ENCODE peak calls at places on chromosome 6, in seven cellular contexts. O is IMR-90, M is mesendoderm, D is neuronal stem cell, R is H9, N is H1, Q is trophoblast cell. X is an unnamed sample.

GRCh38 chr6:114096553-114097172 is 125.7 kb upstream of the HDAC2 start:
- DNase-seq in D (peak; percentile 3), O (peak; percentile 28), R (no peak), M (peak; percentile 35), N (no peak), Q (no peak), X (peak; percentile 29)

GRCh38 chr6:30547454-30547853 is 8.8 kb downstream of the GNL1 start:
- DNase-seq in O (no peak), Q (no peak), N (no peak), M (no peak), D (no peak), R (no peak), X (no peak)

GRCh38 chr6:32664827-32665362 is 1.6 kb downstream of the HLA-DQB1 start:
- DNase-seq in N (no peak), M (peak; percentile 0), D (no peak), O (no peak), Q (no peak), R (peak; percentile 43), X (no peak)

GRCh38 chr6:11434565-11435326 is 102.8 kb upstream of the TMEM170B start:
- DNase-seq in M (peak; percentile 64), Q (peak; percentile 84), D (no peak), O (peak; percentile 94), R (no peak), N (no peak), X (peak; percentile 93)

GRCh38 chr6:9315966-9316650 is 880.8 kb upstream of the SLC35B3 start:
- DNase-seq in O (no peak), M (no peak), Q (no peak), R (no peak), N (no peak), D (no peak), X (no peak)

GRCh38 chr6:2140438-2141128 is 104.8 kb downstream of the GMDS start:
- DNase-seq in D (no peak), O (no peak), M (peak; percentile 74), Q (no peak), N (no peak), R (no peak), X (no peak)

GRCh38 chr6:6556162-6556737 is 32.3 kb upstream of the LY86 start:
- DNase-seq in D (no peak), Q (no peak), M (no peak), O (no peak), N (no peak), R (no peak), X (no peak)

GRCh38 chr6:13859871-13860555 is 45.7 kb upstream of the MCUR1 start:
- DNase-seq in R (peak; percentile 64), D (no peak), M (no peak), Q (no peak), O (no peak), N (no peak), X (no peak)

GRCh38 chr6:99612551-99613397 is 6.1 kb downstream of the PRDM13 start:
- DNase-seq in D (no peak), R (peak; percentile 54), Q (no peak), M (peak; percentile 59), O (no peak), N (peak; percentile 82), X (no peak)

GRCh38 chr6:30061766-30062458 is 847 bp downstream of the POLR1H start:
- DNase-seq in N (no peak), M (peak; percentile 38), Q (no peak), O (peak; percentile 17), D (no peak), R (no peak), X (peak; percentile 57)

GRCh38 chr6:7251861-7252260 is 61.1 kb downstream of the SSR1 start:
- DNase-seq in D (no peak), N (no peak), M (no peak), R (no peak), Q (no peak), O (no peak), X (no peak)

GRCh38 chr6:48834706-48835105 is 628.3 kb downstream of the MMUT start:
- DNase-seq in Q (no peak), R (no peak), D (no peak), O (peak; percentile 31), M (no peak), N (no peak), X (no peak)

DNA sequence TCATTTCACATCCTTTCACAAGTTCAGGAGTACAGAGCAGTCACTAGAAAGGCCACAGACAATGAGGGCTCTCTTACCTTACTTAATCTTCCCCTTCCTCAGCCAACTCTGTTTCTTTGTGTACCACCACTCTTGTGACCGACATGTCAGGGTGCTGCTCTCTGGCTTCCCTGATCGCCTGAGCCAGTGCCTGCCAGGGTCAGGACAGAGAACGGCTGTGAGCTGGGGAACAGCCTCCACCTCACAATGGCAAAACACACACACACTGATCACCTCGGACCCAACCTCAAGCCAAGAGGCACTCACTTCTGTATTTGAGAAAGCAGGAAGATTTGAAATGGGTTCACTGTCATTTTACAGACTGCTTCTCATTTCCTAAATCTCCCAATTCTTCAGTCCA is 30.8 kb downstream of the SMLR1 start:
- DNase-seq in N (no peak), R (no peak), Q (no peak), D (no peak), M (no peak), O (no peak), X (no peak)
- H3K18ac ChIP-seq in N (peak overlapping the region; percentile 22), R (no peak overlapping the region), Q (no peak overlapping the region), D (no peak overlapping the region), M (no peak overlapping the region), O (no peak overlapping the region), X (no peak overlapping the region)

GRCh38 chr6:42404494-42404893 is 47.2 kb downstream of the TRERF1 start:
- DNase-seq in Q (peak; percentile 29), N (no peak), M (peak; percentile 90), R (peak; percentile 70), O (peak; percentile 68), D (no peak), X (peak; percentile 76)

GRCh38 chr6:42405025-42405424 is 46.7 kb downstream of the TRERF1 start:
- DNase-seq in Q (no peak), R (no peak), O (peak; percentile 86), M (peak; percentile 51), D (no peak), N (no peak), X (peak; percentile 72)

GRCh38 chr6:42402184-42402583 is 49.5 kb downstream of the TRERF1 start:
- DNase-seq in M (no peak), Q (no peak), N (no peak), R (no peak), O (peak; percentile 58), D (no peak), X (peak; percentile 71)

GRCh38 chr6:42403831-42404230 is 47.9 kb downstream of the TRERF1 start:
- DNase-seq in M (no peak), D (no peak), N (no peak), R (no peak), O (no peak), Q (no peak), X (no peak)

DNA sequence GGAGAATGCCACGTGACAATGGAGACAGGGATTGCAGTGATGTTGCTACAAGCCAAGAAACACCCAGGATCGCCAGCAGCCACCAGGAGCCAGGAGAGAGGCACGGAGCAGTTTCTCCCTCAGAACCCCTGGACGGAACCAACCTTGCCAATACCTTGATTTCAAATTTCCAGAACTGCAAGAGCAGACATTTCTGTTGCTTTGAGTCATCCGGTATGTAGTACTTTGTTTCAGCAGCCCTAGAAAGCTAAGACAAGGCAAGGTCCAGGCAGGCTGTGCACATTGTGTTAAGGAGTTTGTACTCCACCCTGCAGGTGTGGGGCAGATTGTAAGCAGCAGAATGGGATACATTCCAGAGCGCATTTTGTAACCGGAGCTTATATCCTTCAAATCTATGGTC is 48.3 kb downstream of the TRERF1 start:
- DNase-seq in Q (peak; percentile 41), R (no peak), D (no peak), O (peak; percentile 40), M (peak; percentile 24), N (no peak), X (peak; percentile 19)
- H3K9ac ChIP-seq in Q (no peak overlapping the region), R (no peak overlapping the region), D (no peak overlapping the region), O (no peak overlapping the region), M (no peak overlapping the region), N (no peak overlapping the region), X (no peak overlapping the region)

DNA sequence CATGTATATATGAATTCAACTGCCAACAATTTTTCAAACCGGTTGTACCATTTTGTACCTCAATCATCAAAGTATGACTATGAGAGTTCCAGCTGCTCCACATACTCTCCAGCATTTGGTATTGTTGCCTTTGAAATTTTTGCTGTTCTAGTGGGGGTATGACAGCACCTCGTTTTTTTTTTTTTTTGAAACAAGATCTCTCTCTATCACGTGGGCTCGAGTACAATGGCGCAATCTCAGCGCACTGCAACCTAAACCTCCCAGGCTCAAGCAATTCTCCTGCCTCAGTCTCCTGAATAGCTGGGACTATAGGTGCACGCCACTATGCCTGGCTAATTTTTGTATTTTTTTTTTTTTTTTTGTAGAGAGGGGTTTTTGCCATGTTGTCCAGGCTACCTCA is 144.7 kb upstream of the JARID2 start:
- DNase-seq in M (no peak), R (no peak), D (no peak), O (no peak), Q (no peak), N (no peak), X (no peak)
- H3K18ac ChIP-seq in M (no peak overlapping the region), R (no peak overlapping the region), D (no peak overlapping the region), O (no peak overlapping the region), Q (no peak overlapping the region), N (no peak overlapping the region), X (no peak overlapping the region)

GRCh38 chr6:25088513-25088912 is 152.8 kb upstream of the RIPOR2 start:
- DNase-seq in M (no peak), D (no peak), O (peak; percentile 28), Q (no peak), N (no peak), R (no peak), X (peak; percentile 79)
- H3K9ac ChIP-seq in M (no peak overlapping the region), D (no peak overlapping the region), O (no peak overlapping the region), Q (no peak overlapping the region), N (no peak overlapping the region), R (no peak overlapping the region), X (no peak overlapping the region)

GRCh38 chr6:158552055-158552795 is 7.7 kb upstream of the TMEM181 start:
- DNase-seq in O (no peak), M (peak; percentile 82), D (no peak), R (no peak), Q (no peak), N (no peak), X (no peak)
- H3K18ac ChIP-seq in O (no peak overlapping the region), M (no peak overlapping the region), D (no peak overlapping the region), R (no peak overlapping the region), Q (no peak overlapping the region), N (no peak overlapping the region), X (no peak overlapping the region)

GRCh38 chr6:36514554-36515456 is 32.5 kb downstream of the STK38 start:
- DNase-seq in R (no peak), M (no peak), N (no peak), Q (no peak), O (no peak), D (no peak), X (no peak)
- H3K9ac ChIP-seq in R (no peak overlapping the region), M (no peak overlapping the region), N (no peak overlapping the region), Q (no peak overlapping the region), O (no peak overlapping the region), D (no peak overlapping the region), X (no peak overlapping the region)

X was measured in mesenchymal stem cell.